ENCODE peak calls at places on chromosomes 16 and 17, in nine cellular contexts. D is cardiac muscle cell; U is EL; G is NCI-H748 treated with DMSO at 0.1 percent for 48 hours; Y is lung microvascular endothelial cell; A is OCI-LY7; O is activated CD8-positive, alpha-beta T cell treated with anti-CD3 and anti-CD28 coated beads, Interleukin-2, amount 10 ng/mL, durations not matched to agents 7 days and 5 days; F is H54; R is stimulated activated CD8-positive, alpha-beta memory T cell treated with anti-CD3 and anti-CD28 coated beads, Interleukin-7, amount 100 ng/mL, for 4 hours. J is an unnamed sample.

GRCh38 chr16:9757687-9758086 is 424.5 kb downstream of the GRIN2A start:
- DNase-seq in D (no peak), U (no peak), G (no peak), Y (no peak), A (no peak), O (no peak), F (no peak), R (no peak), J (no peak)

GRCh38 chr17:2075336-2076056 is 20.6 kb downstream of the HIC1 start:
- DNase-seq in D (peak; percentile 74), U (no peak), G (no peak), Y (peak; percentile 55), A (no peak), O (no peak), F (no peak), R (no peak), J (no peak)

GRCh38 chr17:77353684-77354419 is 213.1 kb downstream of the SEC14L1 start:
- DNase-seq in D (peak; percentile 17), U (peak; percentile 24), G (no peak), Y (peak; percentile 45), A (no peak), O (no peak), F (no peak), R (no peak), J (no peak)

GRCh38 chr17:83196088-83196765 is 116.8 kb downstream of the METRNL start:
- DNase-seq in D (peak; percentile 55), U (peak; percentile 57), G (no peak), Y (no peak), A (no peak), O (no peak), F (no peak), R (no peak), J (no peak)

GRCh38 chr17:12627776-12628491 is 37.8 kb upstream of the MYOCD start:
- DNase-seq in D (no peak), U (peak; percentile 50), G (no peak), Y (no peak), A (no peak), O (no peak), F (no peak), R (no peak), J (no peak)

GRCh38 chr16:80804451-80805383 is at the start of gene CDYL2:
- DNase-seq in D (peak; percentile 53), U (peak; percentile 46), G (no peak), Y (peak; percentile 57), A (peak; percentile 53), O (peak; percentile 47), F (peak; percentile 68), R (peak; percentile 40), J (no peak)

GRCh38 chr16:56606688-56607618 is 1.4 kb upstream of the MT2A start:
- DNase-seq in D (peak; percentile 99), U (peak; percentile 99), G (no peak), Y (peak; percentile 99), A (no peak), O (peak; percentile 49), F (peak; percentile 80), R (no peak), J (peak; percentile 4)

GRCh38 chr17:81502471-81503017 is 10.1 kb downstream of the ACTG1 start:
- DNase-seq in D (no peak), U (no peak), G (no peak), Y (no peak), A (no peak), O (no peak), F (no peak), R (no peak), J (no peak)

GRCh38 chr17:66177048-66177447 is 14.9 kb downstream of the CEP112 start:
- DNase-seq in D (no peak), U (no peak), G (peak; percentile 82), Y (no peak), A (no peak), O (no peak), F (no peak), R (no peak), J (no peak)

GRCh38 chr17:81395600-81396277 is 482 bp downstream of the BAHCC1 start:
- DNase-seq in D (no peak), U (peak; percentile 29), G (no peak), Y (peak; percentile 30), A (no peak), O (no peak), F (no peak), R (no peak), J (no peak)

GRCh38 chr17:55301521-55302406 is 37.0 kb downstream of the HLF start:
- DNase-seq in D (peak; percentile 51), U (no peak), G (no peak), Y (no peak), A (no peak), O (no peak), F (no peak), R (no peak), J (no peak)

GRCh38 chr17:44759096-44759915 is 518 bp downstream of the ADAM11 start:
- DNase-seq in D (no peak), U (no peak), G (no peak), Y (no peak), A (no peak), O (no peak), F (no peak), R (no peak), J (no peak)

GRCh38 chr17:43755389-43755875 is 3.2 kb downstream of the SOST start:
- DNase-seq in D (peak; percentile 41), U (peak; percentile 31), G (no peak), Y (peak; percentile 34), A (no peak), O (peak; percentile 52), F (no peak), R (no peak), J (no peak)

GRCh38 chr16:3659200-3659599 is 4.7 kb downstream of the DNASE1 start:
- DNase-seq in D (peak; percentile 80), U (no peak), G (no peak), Y (no peak), A (no peak), O (no peak), F (no peak), R (no peak), J (no peak)

J was measured in MV-4-11.